ENCODE peak calls at places on chromosomes 16 and 17, in four cellular contexts. C is CD4-positive, alpha-beta memory T cell; W is adrenal gland; G is stomach. S is an unnamed sample.

GRCh38 chr17:61206922-61207321 is 192.7 kb upstream of the TBX2 start:
- DNase-seq in G (no peak), W (no peak), C (no peak), S (no peak)

GRCh38 chr17:63082273-63082861 is 116.3 kb downstream of the TANC2 start:
- DNase-seq in C (no peak), G (no peak), W (no peak), S (no peak)

GRCh38 chr17:2094891-2095535 is 40.1 kb downstream of the HIC1 start:
- DNase-seq in C (no peak), W (peak; percentile 75), G (peak; percentile 88), S (peak; percentile 33)

GRCh38 chr16:71780521-71781089 is 28.0 kb downstream of the AP1G1 start:
- DNase-seq in G (no peak), C (no peak), W (no peak), S (no peak)

GRCh38 chr17:64278614-64279013 is 15.6 kb upstream of the TEX2 start:
- DNase-seq in G (no peak), W (no peak), C (no peak), S (peak; percentile 20)

GRCh38 chr16:89574681-89575246 is 794 bp upstream of the CPNE7 start:
- DNase-seq in C (peak; percentile 60), G (peak; percentile 77), W (no peak), S (peak; percentile 72)

GRCh38 chr17:76268015-76268749 is 3.0 kb downstream of the UBALD2 start:
- DNase-seq in C (peak; percentile 70), W (peak; percentile 82), G (peak; percentile 74), S (peak; percentile 84)

GRCh38 chr17:76370261-76370993 is 14.0 kb upstream of the SPHK1 start:
- DNase-seq in W (peak; percentile 82), G (peak; percentile 47), C (no peak), S (peak; percentile 54)

GRCh38 chr17:78899361-78900260 is 3.4 kb downstream of the CEP295NL start:
- DNase-seq in G (no peak), W (no peak), C (no peak), S (no peak)

GRCh38 chr17:28396635-28397239 is 9.3 kb downstream of the SLC46A1 start:
- DNase-seq in C (no peak), W (no peak), G (no peak), S (no peak)

GRCh38 chr17:56158344-56158743 is 5.1 kb downstream of the ANKFN1 start:
- DNase-seq in C (no peak), W (no peak), G (no peak), S (no peak)

GRCh38 chr17:67390646-67391480 is 13.8 kb downstream of the PITPNC1 start:
- DNase-seq in G (peak; percentile 76), W (peak; percentile 82), C (peak; percentile 47), S (peak; percentile 41)

GRCh38 chr16:81008151-81008789 is 1.3 kb downstream of the CENPN start:
- DNase-seq in W (no peak), G (no peak), C (no peak), S (no peak)

GRCh38 chr17:15981208-15981607 is 18.3 kb downstream of the ZSWIM7 start:
- DNase-seq in W (no peak), G (no peak), C (no peak), S (no peak)

GRCh38 chr16:11253009-11253994 is 2.7 kb downstream of the SOCS1 start:
- DNase-seq in G (no peak), W (no peak), C (peak; percentile 49), S (no peak)

GRCh38 chr17:36001109-36001735 is at the start of gene CCL15:
- DNase-seq in W (no peak), C (no peak), G (no peak), S (peak; percentile 64)

GRCh38 chr17:1953866-1954265 is 71.3 kb downstream of the RTN4RL1 start:
- DNase-seq in C (no peak), G (no peak), W (no peak), S (no peak)

GRCh38 chr16:68297908-68298307 is 12.8 kb downstream of the SLC7A6OS start:
- DNase-seq in C (no peak), G (no peak), W (peak; percentile 74), S (no peak)

GRCh38 chr17:81049973-81050551 is 15.1 kb downstream of the BAIAP2 start:
- DNase-seq in G (peak; percentile 89), W (peak; percentile 73), C (no peak), S (peak; percentile 82)

GRCh38 chr17:28466521-28467048 is 6.9 kb upstream of the SLC13A2 start:
- DNase-seq in C (no peak), G (no peak), W (no peak), S (no peak)

GRCh38 chr17:62892870-62893338 is 73.1 kb upstream of the TANC2 start:
- DNase-seq in C (no peak), G (peak; percentile 40), W (peak; percentile 80), S (peak; percentile 35)

GRCh38 chr17:81722184-81723120 is 10.4 kb downstream of the SLC25A10 start:
- DNase-seq in C (no peak), W (peak; percentile 63), G (peak; percentile 94), S (peak; percentile 93)

GRCh38 chr17:64171041-64171440 is 41.1 kb upstream of the ERN1 start:
- DNase-seq in C (no peak), W (peak; percentile 40), G (no peak), S (no peak)

GRCh38 chr17:65678534-65678933 is 117.1 kb upstream of the AXIN2 start:
- DNase-seq in G (no peak), W (no peak), C (no peak), S (no peak)

GRCh38 chr17:18381158-18381952 is 3.8 kb downstream of the EVPLL start:
- DNase-seq in W (no peak), C (no peak), G (no peak), S (no peak)

GRCh38 chr16:48613061-48613957 is 3.3 kb upstream of the N4BP1 start:
- DNase-seq in W (peak; percentile 43), G (peak; percentile 25), C (peak; percentile 79), S (peak; percentile 43)

GRCh38 chr17:915416-916201 is 64.0 kb downstream of the NXN start:
- DNase-seq in C (no peak), W (no peak), G (no peak), S (no peak)

GRCh38 chr17:28743243-28744103 is at the start of gene TRAF4:
- DNase-seq in W (peak; percentile 81), G (peak; percentile 89), C (peak; percentile 78), S (peak; percentile 89)

GRCh38 chr17:45197555-45198334 is 23.9 kb upstream of the FMNL1 start:
- DNase-seq in C (peak; percentile 84), W (peak; percentile 97), G (peak; percentile 95), S (peak; percentile 95)

GRCh38 chr16:54407596-54407995 is 121.0 kb upstream of the IRX3 start:
- DNase-seq in C (no peak), G (no peak), W (no peak), S (no peak)

GRCh38 chr17:45923511-45924268 is 29.3 kb downstream of the MAPT start:
- DNase-seq in W (no peak), C (no peak), G (no peak), S (no peak)

GRCh38 chr17:44049294-44050080 is 17.0 kb downstream of the LSM12 start:
- DNase-seq in C (no peak), G (no peak), W (no peak), S (no peak)

GRCh38 chr16:560221-560700 is at the start of gene PRR35:
- DNase-seq in G (no peak), W (no peak), C (no peak), S (no peak)
- H3K4me3 ChIP-seq in G (peak within 1 kb of the TSS; percentile 20), W (peak within 1 kb of the TSS; percentile 15), C (no peak within 1 kb of the TSS), S (no peak within 1 kb of the TSS)

GRCh38 chr17:38451030-38451839 is 23.0 kb downstream of the ARHGAP23 start:
- DNase-seq in W (no peak), C (no peak), G (no peak), S (no peak)

GRCh38 chr17:38450699-38451029 is 22.4 kb downstream of the ARHGAP23 start:
- DNase-seq in G (no peak), C (no peak), W (no peak), S (no peak)

GRCh38 chr17:38449364-38449763 is 21.1 kb downstream of the ARHGAP23 start:
- DNase-seq in C (no peak), W (no peak), G (no peak), S (no peak)

GRCh38 chr17:38447502-38448095 is 19.3 kb downstream of the ARHGAP23 start:
- DNase-seq in C (no peak), W (no peak), G (no peak), S (no peak)

DNA sequence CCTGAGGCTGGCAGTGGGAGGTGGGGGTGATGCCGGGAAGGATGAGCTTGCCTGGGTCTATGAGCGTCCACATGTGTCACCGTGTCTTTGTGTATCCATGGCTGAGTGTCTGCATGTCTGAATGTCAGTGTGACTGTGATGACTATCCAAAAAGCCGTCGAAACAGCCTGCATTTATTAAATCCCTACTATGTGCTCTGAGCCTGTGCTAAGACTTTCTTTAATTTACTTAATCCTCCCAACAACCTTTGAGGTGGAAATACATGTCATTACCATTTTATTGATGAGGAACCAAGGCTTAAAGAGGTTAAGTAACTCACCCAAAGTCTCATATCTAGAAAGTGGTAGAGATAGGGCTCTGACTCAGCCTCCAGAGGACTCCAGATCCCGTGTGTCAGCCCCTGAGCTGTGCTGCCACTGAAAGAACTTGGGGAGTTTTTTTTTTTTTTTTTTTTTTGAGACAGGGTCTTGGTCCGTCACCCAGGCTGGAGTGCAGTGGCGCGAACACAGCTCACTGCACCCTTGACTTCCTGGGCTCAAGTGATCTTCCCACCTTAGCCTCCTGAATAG is 20.0 kb downstream of the ARHGAP23 start:
- DNase-seq in C (no peak), G (no peak), W (no peak), S (no peak)
- H3K4me1 ChIP-seq in C (peaks cover 8% of the 10 kb centered on the region), G (peaks cover 20% of the 10 kb centered on the region), W (peaks cover 5% of the 10 kb centered on the region), S (peaks cover 11% of the 10 kb centered on the region)

DNA sequence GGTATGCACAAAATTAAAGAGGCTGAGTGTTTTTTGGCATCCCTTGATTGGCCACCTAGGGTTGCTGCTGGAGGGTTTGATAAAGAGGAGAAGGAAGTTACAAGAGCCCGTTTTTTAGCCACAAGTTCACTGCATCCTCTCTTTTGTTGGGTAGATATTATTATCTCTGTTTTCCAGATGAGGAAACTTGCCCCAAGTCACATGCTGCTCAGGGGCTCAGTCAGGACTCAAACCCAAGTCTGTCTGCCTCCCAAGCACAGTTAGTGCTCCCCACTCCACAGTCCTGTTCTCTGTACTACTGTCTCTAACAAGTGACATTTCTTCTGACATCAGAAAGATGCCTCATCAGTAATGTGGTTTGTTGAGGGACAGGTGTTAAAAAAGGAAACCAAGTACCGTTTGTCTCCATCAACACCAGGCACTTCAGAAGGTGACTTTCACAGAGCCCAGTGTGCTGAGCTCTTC is 1.4 kb downstream of the NT5M start:
- DNase-seq in W (no peak), G (no peak), C (peak; percentile 54), S (no peak)
- H3K4me3 ChIP-seq in W (no peak overlapping the region), G (no peak overlapping the region), C (peak overlapping the region; percentile 7), S (no peak overlapping the region)

GRCh38 chr17:75081611-75082540 is 5.9 kb upstream of the SLC16A5 start:
- DNase-seq in W (no peak), G (no peak), C (no peak), S (no peak)

GRCh38 chr17:75086496-75087181 is 1.1 kb upstream of the SLC16A5 start:
- DNase-seq in G (peak; percentile 50), C (no peak), W (no peak), S (peak; percentile 66)

GRCh38 chr17:75084039-75084660 is 3.6 kb upstream of the SLC16A5 start:
- DNase-seq in G (no peak), W (peak; percentile 72), C (no peak), S (no peak)

GRCh38 chr17:75079023-75079373 is 8.8 kb upstream of the SLC16A5 start:
- DNase-seq in C (no peak), W (no peak), G (no peak), S (no peak)

DNA sequence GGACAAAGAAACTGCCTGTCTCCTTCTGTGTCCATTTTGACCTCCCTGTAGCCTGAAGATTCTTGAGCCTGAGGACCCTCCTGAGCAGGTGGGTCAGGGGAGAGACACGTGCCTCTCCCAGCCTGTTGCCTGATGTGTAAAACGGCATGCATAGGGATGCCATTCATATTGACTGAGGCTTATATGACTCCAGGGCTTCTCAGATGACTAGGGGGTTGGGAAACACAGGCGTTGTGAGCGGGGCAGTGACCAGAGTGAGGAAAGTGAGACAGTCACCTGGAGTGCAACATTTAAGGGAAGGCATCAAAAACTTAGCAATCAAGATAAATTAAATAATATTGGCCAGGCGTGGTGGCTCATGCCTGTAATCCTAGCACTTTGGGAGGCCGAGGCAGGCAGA is 5.1 kb upstream of the SLC16A5 start:
- DNase-seq in W (no peak), G (no peak), C (no peak), S (no peak)
- H3K4me1 ChIP-seq in W (peaks cover 12% of the 10 kb centered on the region), G (peaks cover 25% of the 10 kb centered on the region), C (peaks cover 34% of the 10 kb centered on the region), S (peaks cover 24% of the 10 kb centered on the region)